ENCODE peak calls at places on chromosomes 2 and 18, in five cellular contexts. F is heart left ventricle, U is pancreas, B is mucosa of gallbladder, R is neural progenitor cell. N is an unnamed sample.

GRCh38 chr2:202152104-202152771 is 79.2 kb downstream of the KIAA2012 start:
- DNase-seq in U (no peak), F (no peak), B (no peak), R (no peak), N (peak)

GRCh38 chr2:112884869-112885502 is 26.0 kb upstream of the IL37 start:
- DNase-seq in R (peak), F (no peak), U (peak), B (peak), N (peak)

GRCh38 chr2:64649626-64650025 is 4.1 kb downstream of the SERTAD2 start:
- DNase-seq in U (peak), B (peak), F (no peak), R (peak), N (no peak)

GRCh38 chr2:164842624-164842966 is 972 bp upstream of the COBLL1 start:
- DNase-seq in B (no peak), R (no peak), F (no peak), U (no peak), N (no peak)

GRCh38 chr2:120552800-120553471 is 182.7 kb upstream of the GLI2 start:
- DNase-seq in U (peak), B (peak), R (peak), F (peak), N (no peak)

GRCh38 chr18:48328473-48329205 is 80.5 kb downstream of the ZBTB7C start:
- DNase-seq in R (no peak), F (no peak), U (no peak), B (no peak), N (no peak)

GRCh38 chr2:233999182-233999581 is 51.3 kb upstream of the SPP2 start:
- DNase-seq in F (no peak), U (no peak), R (no peak), B (no peak), N (no peak)

GRCh38 chr18:435940-436339 is 64.6 kb downstream of the COLEC12 start:
- DNase-seq in B (no peak), F (no peak), R (no peak), U (no peak), N (no peak)

N was measured in GM03348.